ENCODE peak calls at places on chromosomes 3 and 15, in eight cellular contexts. I is Karpas-422; U is osteoblast; J is endodermal cell; S is right cardiac atrium; Z is A549; D is CD8-positive, alpha-beta memory T cell; L is fibroblast of lung. E is an unnamed sample. For H3K4me1, the result is how much of the 10 kb centered on the place peaks cover.

GRCh38 chr15:33476076-33476475 is 165.3 kb downstream of the RYR3 start:
- DNase-seq in I (no peak), Z (no peak), U (no peak), S (no peak), J (no peak), D (no peak), L (no peak), E (no peak)

GRCh38 chr3:105848821-105849220 is 20.0 kb downstream of the CBLB start:
- DNase-seq in S (no peak), L (no peak), I (no peak), J (no peak), D (no peak), U (no peak), Z (no peak), E (no peak)

GRCh38 chr15:90610220-90610619 is 80.5 kb downstream of the CRTC3 start:
- DNase-seq in I (no peak), D (no peak), U (peak), L (peak), Z (no peak), J (no peak), S (no peak), E (no peak)

GRCh38 chr15:57570994-57571393 is 20.7 kb upstream of the MYZAP start:
- DNase-seq in J (no peak), U (peak), L (no peak), Z (no peak), D (no peak), I (no peak), S (no peak), E (no peak)

GRCh38 chr15:52337198-52337853 is 41.7 kb upstream of the MYO5C start:
- DNase-seq in L (peak), D (no peak), S (no peak), I (no peak), Z (peak), U (peak), J (no peak), E (no peak)

GRCh38 chr3:190017575-190018288 is 103.0 kb downstream of the P3H2 start:
- DNase-seq in Z (no peak), S (no peak), L (peak), I (no peak), J (peak), D (no peak), U (no peak), E (no peak)

GRCh38 chr3:140243536-140243935 is 308.6 kb downstream of the CLSTN2 start:
- DNase-seq in Z (no peak), L (no peak), D (no peak), J (no peak), I (no peak), U (no peak), S (no peak), E (no peak)

GRCh38 chr3:52087728-52088127 is 31.4 kb upstream of the DUSP7 start:
- DNase-seq in Z (no peak), I (no peak), D (no peak), J (no peak), U (peak), L (no peak), S (peak), E (no peak)

GRCh38 chr3:39104961-39105686 is 2.3 kb downstream of the GORASP1 start:
- DNase-seq in Z (no peak), J (no peak), L (no peak), I (no peak), S (no peak), U (peak), D (no peak), E (no peak)

GRCh38 chr3:65946438-65946837 is 92.3 kb downstream of the MAGI1 start:
- DNase-seq in J (peak), S (peak), I (no peak), D (no peak), Z (no peak), L (peak), U (no peak), E (no peak)

GRCh38 chr3:70849911-70850699 is 537.7 kb upstream of the MDFIC2 start:
- DNase-seq in U (peak), I (no peak), L (peak), S (no peak), Z (peak), J (no peak), D (no peak), E (no peak)

GRCh38 chr15:44264148-44264547 is 24.4 kb upstream of the GOLM2 start:
- DNase-seq in J (no peak), I (no peak), Z (no peak), D (no peak), U (peak), S (no peak), L (no peak), E (no peak)

GRCh38 chr3:43128458-43128857 is 22.6 kb upstream of the POMGNT2 start:
- DNase-seq in S (no peak), Z (no peak), I (no peak), U (no peak), L (peak), J (no peak), D (no peak), E (no peak)

GRCh38 chr15:63040954-63041353 is 1.6 kb upstream of the TPM1 start:
- DNase-seq in D (no peak), U (no peak), J (no peak), L (no peak), I (no peak), Z (no peak), S (no peak), E (no peak)

GRCh38 chr15:63039811-63040210 is 2.7 kb upstream of the TPM1 start:
- DNase-seq in U (no peak), I (no peak), Z (no peak), S (no peak), J (no peak), L (no peak), D (no peak), E (no peak)

GRCh38 chr15:63040509-63040908 is 2.0 kb upstream of the TPM1 start:
- DNase-seq in S (no peak), J (no peak), I (no peak), D (no peak), U (peak), Z (no peak), L (no peak), E (no peak)

GRCh38 chr15:63037996-63038720 is 4.4 kb upstream of the TPM1 start:
- DNase-seq in I (no peak), L (no peak), S (no peak), D (no peak), Z (no peak), U (no peak), J (no peak), E (no peak)

GRCh38 chr15:63038926-63039673 is 3.4 kb upstream of the TPM1 start:
- DNase-seq in L (no peak), U (peak), D (no peak), Z (no peak), J (no peak), S (no peak), I (no peak), E (no peak)
- H3K27ac ChIP-seq in L (no peak), U (peak), D (no peak), Z (peak), J (no peak), S (no peak), I (no peak), E (no peak)

DNA sequence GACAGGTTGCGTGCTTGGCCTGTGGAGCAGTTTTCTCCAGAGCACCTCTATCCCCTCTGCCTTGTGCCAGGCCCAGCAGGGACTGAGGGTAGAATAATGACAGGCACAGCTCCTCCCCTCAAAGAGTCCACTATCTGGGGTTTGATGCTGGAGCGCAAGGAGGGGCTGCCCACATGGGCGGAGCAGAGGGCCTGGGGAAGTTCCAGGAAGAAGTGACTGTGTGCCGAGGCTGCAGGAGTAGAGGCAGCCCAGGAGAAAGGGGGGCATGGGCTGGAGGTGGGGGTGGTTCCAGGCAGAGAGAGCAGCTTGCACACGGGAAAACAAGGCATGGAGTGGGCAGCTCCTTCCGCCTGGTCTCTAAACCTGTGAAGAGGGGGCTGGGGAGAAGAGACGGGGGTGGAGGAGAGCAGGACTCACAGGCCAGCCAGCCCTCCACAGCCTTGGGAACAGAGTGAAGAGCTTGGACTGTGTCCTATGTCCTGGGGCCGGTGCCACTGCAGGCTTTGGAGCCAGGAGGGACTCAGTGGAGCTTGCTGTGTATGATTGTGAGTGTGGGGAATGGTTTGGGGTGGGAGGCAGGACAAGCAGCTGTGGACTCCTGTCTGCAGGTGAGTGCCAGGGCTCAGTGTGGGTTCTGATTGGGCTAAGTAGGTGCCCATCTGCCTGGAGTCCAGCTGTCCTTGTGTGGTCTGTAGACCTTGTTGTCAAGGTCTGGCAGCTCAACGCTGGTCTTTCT is 48.1 kb downstream of the APBA2 start:
- DNase-seq in L (no peak), S (no peak), I (no peak), J (no peak), Z (no peak), D (no peak), U (no peak), E (no peak)
- H3K4me1 ChIP-seq in L (under half), S (under half), I (under half), J (under half), Z (under half), D (half or more), U (under half), E (under half)

DNA sequence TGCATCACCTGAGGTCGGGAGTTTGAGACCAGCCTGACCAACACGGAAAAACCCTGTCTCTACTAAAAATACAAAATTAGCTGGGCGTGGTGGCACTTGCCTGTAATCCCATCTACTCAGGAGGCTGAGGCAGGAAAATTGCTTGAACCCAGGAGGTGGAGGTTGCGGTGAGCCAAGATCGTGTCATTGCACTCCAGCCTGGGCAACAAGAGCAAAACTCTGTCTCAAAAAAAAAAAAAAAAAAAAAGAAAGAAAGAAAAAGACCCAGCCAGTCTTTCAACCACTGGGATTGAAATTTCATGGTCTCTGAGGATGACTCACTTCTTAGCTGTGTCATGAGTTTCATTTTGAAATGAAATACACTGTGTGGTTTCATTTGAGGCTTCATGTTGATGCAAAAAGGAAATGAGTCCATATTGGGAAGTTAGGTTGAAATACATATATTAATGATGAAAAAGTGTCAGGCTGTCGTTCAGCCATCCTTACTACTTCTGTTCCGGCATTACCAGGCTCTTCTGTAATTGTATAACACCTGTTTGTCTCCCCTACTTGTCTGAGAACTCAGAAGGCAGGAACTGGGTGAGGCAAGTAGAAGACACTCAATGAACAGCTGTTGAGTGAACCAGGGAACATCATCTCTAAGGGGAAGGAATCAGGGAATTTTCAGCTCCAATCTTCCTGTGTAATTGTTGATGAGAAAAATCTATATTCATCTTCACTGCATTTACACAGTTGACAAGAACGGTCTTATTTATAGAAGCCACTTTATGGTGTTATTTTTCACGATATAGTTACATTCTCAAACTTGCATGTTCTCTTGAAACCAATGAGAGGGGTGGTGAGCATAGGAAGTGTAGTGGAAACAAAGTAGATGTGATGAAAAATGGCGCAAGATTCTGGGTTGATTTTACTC is 87.4 kb downstream of the NFKBIZ start:
- DNase-seq in U (peak), D (peak), S (no peak), Z (no peak), J (no peak), L (peak), I (peak), E (peak)
- H3K27ac ChIP-seq in U (peak), D (no peak), S (no peak), Z (peak), J (no peak), L (peak), I (no peak), E (peak)

GRCh38 chr15:66496951-66497501 is 536 bp downstream of the SNAPC5 start:
- DNase-seq in Z (no peak), D (no peak), S (no peak), L (no peak), U (no peak), I (peak), J (peak), E (no peak)
- H3K4me1 ChIP-seq in Z (under half), D (under half), S (under half), L (under half), U (under half), I (under half), J (under half), E (under half)

E was measured in MM.1S.